ENCODE peak calls at places on chromosomes 16 and 17, in ten cellular contexts. One of them, this sample, is unnamed.

GRCh38 chr17:27756467-27757371 is 43.6 kb downstream of the NOS2 start:
- DNase-seq in Panc1: peak
- DNase-seq in CD8-positive, alpha-beta T cell: peak
- DNase-seq in AG04450: peak
- DNase-seq in uterus: peak
- DNase-seq in Caco-2: peak
- DNase-seq in AG10803: peak
- DNase-seq in fibroblast of mammary gland: peak
- DNase-seq in pancreas: peak
- DNase-seq in right atrium auricular region: no peak
- DNase-seq in this sample: peak

GRCh38 chr17:66747561-66748275 is 87.2 kb upstream of the CACNG5 start:
- DNase-seq in Caco-2: no peak
- DNase-seq in Panc1: no peak
- DNase-seq in right atrium auricular region: no peak
- DNase-seq in CD8-positive, alpha-beta T cell: no peak
- DNase-seq in fibroblast of mammary gland: peak
- DNase-seq in AG04450: peak
- DNase-seq in uterus: no peak
- DNase-seq in AG10803: peak
- DNase-seq in pancreas: peak
- DNase-seq in this sample: peak

GRCh38 chr16:51538707-51539604 is 387.9 kb upstream of the SALL1 start:
- DNase-seq in AG10803: peak
- DNase-seq in uterus: no peak
- DNase-seq in pancreas: no peak
- DNase-seq in AG04450: peak
- DNase-seq in Panc1: peak
- DNase-seq in CD8-positive, alpha-beta T cell: no peak
- DNase-seq in Caco-2: no peak
- DNase-seq in fibroblast of mammary gland: peak
- DNase-seq in right atrium auricular region: no peak
- DNase-seq in this sample: peak

GRCh38 chr17:46063239-46063638 is 64.2 kb downstream of the STH start:
- DNase-seq in fibroblast of mammary gland: peak
- DNase-seq in uterus: no peak
- DNase-seq in AG04450: peak
- DNase-seq in AG10803: peak
- DNase-seq in pancreas: no peak
- DNase-seq in Panc1: no peak
- DNase-seq in CD8-positive, alpha-beta T cell: no peak
- DNase-seq in right atrium auricular region: no peak
- DNase-seq in Caco-2: no peak
- DNase-seq in this sample: no peak

GRCh38 chr17:81684442-81684911 is 666 bp downstream of the HGS start:
- DNase-seq in pancreas: no peak
- DNase-seq in Panc1: no peak
- DNase-seq in uterus: no peak
- DNase-seq in CD8-positive, alpha-beta T cell: peak
- DNase-seq in right atrium auricular region: peak
- DNase-seq in AG10803: no peak
- DNase-seq in fibroblast of mammary gland: peak
- DNase-seq in Caco-2: no peak
- DNase-seq in AG04450: no peak
- DNase-seq in this sample: peak

GRCh38 chr17:14826361-14826760 is 438.8 kb downstream of the PMP22 start:
- DNase-seq in Caco-2: no peak
- DNase-seq in pancreas: no peak
- DNase-seq in AG10803: no peak
- DNase-seq in CD8-positive, alpha-beta T cell: no peak
- DNase-seq in AG04450: no peak
- DNase-seq in uterus: no peak
- DNase-seq in fibroblast of mammary gland: no peak
- DNase-seq in Panc1: no peak
- DNase-seq in right atrium auricular region: no peak
- DNase-seq in this sample: no peak

GRCh38 chr16:78509965-78510364 is 410.5 kb downstream of the WWOX start:
- DNase-seq in AG04450: no peak
- DNase-seq in AG10803: no peak
- DNase-seq in Caco-2: no peak
- DNase-seq in fibroblast of mammary gland: no peak
- DNase-seq in Panc1: no peak
- DNase-seq in uterus: no peak
- DNase-seq in right atrium auricular region: no peak
- DNase-seq in pancreas: no peak
- DNase-seq in CD8-positive, alpha-beta T cell: no peak
- DNase-seq in this sample: no peak

GRCh38 chr17:17055286-17056166 is 13.3 kb downstream of the MPRIP start:
- DNase-seq in fibroblast of mammary gland: no peak
- DNase-seq in AG04450: no peak
- DNase-seq in uterus: peak
- DNase-seq in CD8-positive, alpha-beta T cell: no peak
- DNase-seq in right atrium auricular region: no peak
- DNase-seq in AG10803: peak
- DNase-seq in Panc1: no peak
- DNase-seq in Caco-2: peak
- DNase-seq in pancreas: peak
- DNase-seq in this sample: no peak

GRCh38 chr16:74281285-74281684 is 15.3 kb upstream of the PSMD7 start:
- DNase-seq in right atrium auricular region: no peak
- DNase-seq in AG10803: no peak
- DNase-seq in fibroblast of mammary gland: no peak
- DNase-seq in CD8-positive, alpha-beta T cell: no peak
- DNase-seq in pancreas: no peak
- DNase-seq in uterus: no peak
- DNase-seq in AG04450: no peak
- DNase-seq in Panc1: no peak
- DNase-seq in Caco-2: peak
- DNase-seq in this sample: no peak

GRCh38 chr17:14813649-14814048 is 451.5 kb downstream of the PMP22 start:
- DNase-seq in Panc1: no peak
- DNase-seq in AG10803: no peak
- DNase-seq in uterus: no peak
- DNase-seq in right atrium auricular region: no peak
- DNase-seq in Caco-2: no peak
- DNase-seq in fibroblast of mammary gland: peak
- DNase-seq in CD8-positive, alpha-beta T cell: no peak
- DNase-seq in pancreas: no peak
- DNase-seq in AG04450: no peak
- DNase-seq in this sample: no peak

GRCh38 chr17:65434251-65434650 is 127.2 kb downstream of the AXIN2 start:
- DNase-seq in CD8-positive, alpha-beta T cell: no peak
- DNase-seq in uterus: no peak
- DNase-seq in right atrium auricular region: no peak
- DNase-seq in pancreas: no peak
- DNase-seq in Panc1: no peak
- DNase-seq in fibroblast of mammary gland: no peak
- DNase-seq in AG04450: no peak
- DNase-seq in Caco-2: peak
- DNase-seq in AG10803: peak
- DNase-seq in this sample: peak

GRCh38 chr17:53058031-53058430 is 764.7 kb upstream of the KIF2B start:
- DNase-seq in pancreas: no peak
- DNase-seq in fibroblast of mammary gland: no peak
- DNase-seq in uterus: no peak
- DNase-seq in Panc1: no peak
- DNase-seq in CD8-positive, alpha-beta T cell: no peak
- DNase-seq in Caco-2: no peak
- DNase-seq in right atrium auricular region: no peak
- DNase-seq in AG04450: no peak
- DNase-seq in AG10803: no peak
- DNase-seq in this sample: peak

DNA sequence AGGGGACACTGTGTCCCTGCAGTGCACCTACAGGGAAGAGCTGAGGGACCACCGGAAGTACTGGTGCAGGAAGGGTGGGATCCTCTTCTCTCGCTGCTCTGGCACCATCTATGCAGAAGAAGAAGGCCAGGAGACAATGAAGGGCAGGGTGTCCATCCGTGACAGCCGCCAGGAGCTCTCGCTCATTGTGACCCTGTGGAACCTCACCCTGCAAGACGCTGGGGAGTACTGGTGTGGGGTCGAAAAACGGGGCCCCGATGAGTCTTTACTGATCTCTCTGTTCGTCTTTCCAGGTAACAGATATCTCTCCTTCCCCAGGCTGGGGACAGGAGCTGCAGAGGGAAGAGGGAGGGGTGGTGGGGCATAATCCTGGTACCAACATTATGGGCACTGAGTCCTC is 1.6 kb downstream of the CD300LG start:
- DNase-seq in right atrium auricular region: no peak
- DNase-seq in CD8-positive, alpha-beta T cell: no peak
- DNase-seq in Caco-2: no peak
- DNase-seq in AG10803: no peak
- DNase-seq in uterus: no peak
- DNase-seq in pancreas: no peak
- DNase-seq in Panc1: no peak
- DNase-seq in fibroblast of mammary gland: no peak
- DNase-seq in AG04450: no peak
- DNase-seq in this sample: no peak
- H3K4me3 ChIP-seq in right atrium auricular region: peak
- H3K4me3 ChIP-seq in CD8-positive, alpha-beta T cell: no peak
- H3K4me3 ChIP-seq in Caco-2: no peak
- H3K4me3 ChIP-seq in AG10803: no peak
- H3K4me3 ChIP-seq in uterus: no peak
- H3K4me3 ChIP-seq in pancreas: no peak
- H3K4me3 ChIP-seq in Panc1: no peak
- H3K4me3 ChIP-seq in fibroblast of mammary gland: no peak
- H3K4me3 ChIP-seq in AG04450: no peak
- H3K4me3 ChIP-seq in this sample: no peak

GRCh38 chr17:19513897-19514488 is 19.7 kb upstream of the SLC47A1 start:
- DNase-seq in AG10803: peak
- DNase-seq in Caco-2: peak
- DNase-seq in fibroblast of mammary gland: peak
- DNase-seq in pancreas: peak
- DNase-seq in Panc1: peak
- DNase-seq in CD8-positive, alpha-beta T cell: peak
- DNase-seq in right atrium auricular region: peak
- DNase-seq in AG04450: peak
- DNase-seq in uterus: peak
- DNase-seq in this sample: peak
- TF ChIP-seq CTCF in AG10803: peak
- TF ChIP-seq CTCF in Caco-2: peak
- TF ChIP-seq CTCF in fibroblast of mammary gland: peak
- TF ChIP-seq CTCF in pancreas: peak
- TF ChIP-seq CTCF in Panc1: peak
- TF ChIP-seq CTCF in CD8-positive, alpha-beta T cell: peak
- TF ChIP-seq CTCF in right atrium auricular region: peak
- TF ChIP-seq CTCF in AG04450: peak
- TF ChIP-seq CTCF in uterus: peak
- TF ChIP-seq CTCF in this sample: peak

GRCh38 chr17:38717139-38717745 is 12.2 kb downstream of the MLLT6 start:
- DNase-seq in Caco-2: no peak
- DNase-seq in right atrium auricular region: no peak
- DNase-seq in Panc1: no peak
- DNase-seq in CD8-positive, alpha-beta T cell: no peak
- DNase-seq in AG10803: no peak
- DNase-seq in fibroblast of mammary gland: no peak
- DNase-seq in pancreas: no peak
- DNase-seq in uterus: no peak
- DNase-seq in AG04450: no peak
- DNase-seq in this sample: no peak

GRCh38 chr17:38721802-38722201 is 8.3 kb upstream of the CISD3 start:
- DNase-seq in CD8-positive, alpha-beta T cell: no peak
- DNase-seq in Caco-2: no peak
- DNase-seq in AG10803: no peak
- DNase-seq in right atrium auricular region: no peak
- DNase-seq in uterus: no peak
- DNase-seq in fibroblast of mammary gland: no peak
- DNase-seq in pancreas: no peak
- DNase-seq in Panc1: no peak
- DNase-seq in AG04450: no peak
- DNase-seq in this sample: no peak

GRCh38 chr17:38719943-38720641 is 10.0 kb upstream of the CISD3 start:
- DNase-seq in AG04450: no peak
- DNase-seq in Panc1: no peak
- DNase-seq in fibroblast of mammary gland: no peak
- DNase-seq in right atrium auricular region: no peak
- DNase-seq in CD8-positive, alpha-beta T cell: no peak
- DNase-seq in Caco-2: peak
- DNase-seq in uterus: no peak
- DNase-seq in AG10803: no peak
- DNase-seq in pancreas: no peak
- DNase-seq in this sample: no peak

GRCh38 chr17:38720941-38721340 is 9.2 kb upstream of the CISD3 start:
- DNase-seq in fibroblast of mammary gland: no peak
- DNase-seq in Caco-2: no peak
- DNase-seq in Panc1: no peak
- DNase-seq in right atrium auricular region: no peak
- DNase-seq in CD8-positive, alpha-beta T cell: no peak
- DNase-seq in uterus: no peak
- DNase-seq in pancreas: no peak
- DNase-seq in AG04450: no peak
- DNase-seq in AG10803: no peak
- DNase-seq in this sample: no peak

DNA sequence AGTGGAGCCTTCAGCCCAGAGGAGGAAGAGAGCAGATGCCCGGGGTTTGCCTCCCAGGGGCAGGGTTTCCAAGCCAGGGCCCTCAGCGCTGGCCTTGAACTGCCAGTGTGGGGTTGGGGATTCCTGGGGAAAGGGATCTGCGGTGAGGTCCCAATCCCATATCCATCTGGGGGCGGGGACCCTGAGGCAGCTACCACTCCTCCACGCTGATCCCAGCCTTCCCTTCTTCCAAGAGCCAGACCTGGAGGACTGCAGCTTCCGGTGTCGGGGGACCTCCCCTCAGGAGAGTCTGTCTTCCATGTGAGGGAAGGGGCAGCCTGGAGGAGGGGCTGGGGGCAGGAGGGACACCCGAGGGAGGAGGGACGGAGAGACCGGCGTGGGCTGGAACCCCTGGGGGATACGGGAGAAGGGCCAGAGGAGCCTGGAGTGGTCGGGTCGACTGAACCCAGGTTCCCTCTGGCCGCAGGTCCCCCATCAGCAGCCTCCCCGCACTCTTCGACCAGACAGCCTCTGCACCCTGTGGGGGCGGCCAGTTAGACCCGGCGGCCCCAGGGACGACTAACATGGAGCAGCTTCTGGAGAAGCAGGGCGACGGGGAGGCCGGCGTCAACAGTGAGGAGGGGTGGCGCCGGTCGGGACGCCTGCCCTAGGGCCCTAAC is 10.7 kb upstream of the CISD3 start:
- DNase-seq in right atrium auricular region: no peak
- DNase-seq in uterus: no peak
- DNase-seq in Panc1: no peak
- DNase-seq in Caco-2: no peak
- DNase-seq in AG04450: no peak
- DNase-seq in AG10803: no peak
- DNase-seq in CD8-positive, alpha-beta T cell: no peak
- DNase-seq in pancreas: no peak
- DNase-seq in fibroblast of mammary gland: no peak
- DNase-seq in this sample: no peak
- H3K4me3 ChIP-seq in right atrium auricular region: no peak
- H3K4me3 ChIP-seq in uterus: no peak
- H3K4me3 ChIP-seq in Panc1: no peak
- H3K4me3 ChIP-seq in Caco-2: no peak
- H3K4me3 ChIP-seq in AG04450: no peak
- H3K4me3 ChIP-seq in AG10803: no peak
- H3K4me3 ChIP-seq in CD8-positive, alpha-beta T cell: no peak
- H3K4me3 ChIP-seq in pancreas: no peak
- H3K4me3 ChIP-seq in fibroblast of mammary gland: no peak
- H3K4me3 ChIP-seq in this sample: no peak

GRCh38 chr17:76365256-76365903 is 11.7 kb upstream of the PRPSAP1 start:
- DNase-seq in fibroblast of mammary gland: no peak
- DNase-seq in CD8-positive, alpha-beta T cell: no peak
- DNase-seq in right atrium auricular region: no peak
- DNase-seq in uterus: no peak
- DNase-seq in Caco-2: no peak
- DNase-seq in pancreas: no peak
- DNase-seq in Panc1: no peak
- DNase-seq in AG10803: peak
- DNase-seq in AG04450: no peak
- DNase-seq in this sample: no peak
- TF ChIP-seq CTCF in fibroblast of mammary gland: peak
- TF ChIP-seq CTCF in CD8-positive, alpha-beta T cell: no peak
- TF ChIP-seq CTCF in right atrium auricular region: no peak
- TF ChIP-seq CTCF in uterus: no peak
- TF ChIP-seq CTCF in Caco-2: no peak
- TF ChIP-seq CTCF in pancreas: no peak
- TF ChIP-seq CTCF in Panc1: peak
- TF ChIP-seq CTCF in AG10803: peak
- TF ChIP-seq CTCF in AG04450: no peak
- TF ChIP-seq CTCF in this sample: peak

This sample was measured in astrocyte of the cerebellum.